ENCODE peak calls at places on chromosome 5, in four cellular contexts. K, F, W and P are unnamed samples.

GRCh38 chr5:175895701-175896102 is 24.3 kb downstream of the CPLX2 start:
- DNase-seq in F (no peak), K (no peak), W (no peak), P (no peak)

GRCh38 chr5:56725709-56726108 is 89.6 kb upstream of the MAP3K1 start:
- DNase-seq in F (no peak), K (no peak), W (no peak), P (no peak)

GRCh38 chr5:81924467-81924866 is 47.4 kb upstream of the ATG10 start:
- DNase-seq in K (no peak), W (no peak), F (no peak), P (no peak)

GRCh38 chr5:43658499-43658898 is 55.5 kb downstream of the NNT start:
- DNase-seq in F (no peak), K (no peak), W (no peak), P (no peak)

GRCh38 chr5:32087086-32088082 is 86.7 kb downstream of the GOLPH3 start:
- DNase-seq in W (no peak), K (no peak), F (no peak), P (no peak)

GRCh38 chr5:89399553-89399952 is 516.6 kb upstream of the MEF2C start:
- DNase-seq in K (no peak), W (no peak), F (no peak), P (no peak)

GRCh38 chr5:101390317-101390908 is 487.3 kb upstream of the ST8SIA4 start:
- DNase-seq in F (peak), K (peak), W (peak), P (peak)

GRCh38 chr5:90233496-90233895 is 176.1 kb downstream of the CETN3 start:
- DNase-seq in F (no peak), W (no peak), K (no peak), P (no peak)

GRCh38 chr5:126139086-126139485 is 284.1 kb upstream of the GRAMD2B start:
- DNase-seq in W (no peak), K (no peak), F (no peak), P (no peak)
- TF ChIP-seq ELF4 in W (no peak), K (no peak), F (no peak), P (no peak)

DNA sequence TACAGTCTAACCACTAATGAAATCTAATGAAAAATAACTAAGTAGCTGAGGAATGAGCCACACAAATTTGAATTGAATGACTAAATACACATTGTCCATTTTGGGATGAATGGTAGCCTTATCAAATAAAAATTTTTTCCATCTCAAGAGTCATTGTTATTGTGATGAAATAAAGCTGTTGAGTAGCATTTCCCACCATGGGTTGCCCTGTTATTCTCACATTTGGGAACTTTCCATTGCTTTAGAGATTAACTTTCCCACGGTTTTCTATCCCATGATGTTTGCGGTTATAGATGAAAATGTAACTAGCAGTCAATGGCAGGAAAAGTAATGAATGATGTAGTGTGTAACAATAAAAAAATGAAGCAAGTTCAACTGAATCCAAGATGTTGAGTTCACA is 59.9 kb upstream of the PLPP1 start:
- DNase-seq in W (no peak), F (no peak), K (no peak), P (no peak)
- TF ChIP-seq ELF4 in W (no peak), F (no peak), K (no peak), P (no peak)

GRCh38 chr5:115265220-115265619 is 2.5 kb upstream of the PGGT1B start:
- DNase-seq in W (no peak), K (no peak), F (no peak), P (no peak)

GRCh38 chr5:115264786-115265185 is 2.1 kb upstream of the PGGT1B start:
- DNase-seq in F (no peak), K (no peak), W (no peak), P (no peak)

GRCh38 chr5:115260248-115260647 is 2.4 kb downstream of the PGGT1B start:
- DNase-seq in F (no peak), W (no peak), K (no peak), P (no peak)

GRCh38 chr5:115262066-115262404 is 642 bp downstream of the PGGT1B start:
- DNase-seq in K (no peak), F (peak), W (peak), P (peak)

DNA sequence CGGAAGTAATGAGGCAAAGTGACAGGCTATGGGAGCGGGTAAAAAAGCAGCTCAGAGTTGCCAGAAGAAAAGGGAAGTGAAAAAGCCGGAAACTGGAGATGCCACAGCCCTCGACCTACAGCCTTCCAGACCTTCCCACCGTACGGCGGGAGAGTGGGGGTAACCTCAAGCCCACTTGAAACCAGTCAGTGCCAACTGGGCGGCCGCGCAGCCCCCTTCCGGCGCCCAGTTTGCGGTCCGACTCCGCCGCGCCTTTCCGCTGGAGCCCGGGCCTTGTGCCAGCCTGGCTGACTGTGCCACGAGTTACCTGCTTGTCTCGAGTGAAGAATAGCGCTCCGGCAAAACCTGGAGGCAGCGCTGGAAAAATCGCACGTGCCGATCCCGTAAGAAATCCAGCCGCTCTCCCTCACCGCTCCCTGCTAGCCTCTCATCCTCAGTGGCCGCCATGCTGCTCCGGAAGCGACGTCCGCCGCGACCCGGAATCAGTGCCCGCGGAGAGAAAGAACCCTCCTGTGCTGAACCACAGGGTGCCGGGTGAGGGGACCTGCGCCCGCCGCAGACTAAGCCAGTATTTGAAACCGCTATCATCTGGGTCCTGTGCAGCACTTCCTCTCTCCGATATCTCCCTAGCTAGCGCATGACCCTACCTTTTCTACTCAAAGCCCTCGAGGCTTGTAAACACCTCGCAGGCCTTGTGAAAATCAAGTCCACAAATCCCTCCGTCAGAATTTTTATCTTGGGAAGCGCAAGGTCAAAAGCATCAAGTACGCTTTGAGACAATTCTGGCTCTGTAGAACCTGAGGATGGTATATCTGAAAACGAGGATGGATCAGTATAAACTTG is at the start of gene PGGT1B:
- DNase-seq in K (peak), W (peak), F (peak), P (peak)
- TF ChIP-seq ELF4 in K (no peak), W (no peak), F (no peak), P (peak)

GRCh38 chr5:122942164-122942914 is 94.2 kb downstream of the PPIC start:
- DNase-seq in F (no peak), K (no peak), W (peak), P (no peak)
- TF ChIP-seq ELF4 in F (no peak), K (no peak), W (peak), P (no peak)

DNA sequence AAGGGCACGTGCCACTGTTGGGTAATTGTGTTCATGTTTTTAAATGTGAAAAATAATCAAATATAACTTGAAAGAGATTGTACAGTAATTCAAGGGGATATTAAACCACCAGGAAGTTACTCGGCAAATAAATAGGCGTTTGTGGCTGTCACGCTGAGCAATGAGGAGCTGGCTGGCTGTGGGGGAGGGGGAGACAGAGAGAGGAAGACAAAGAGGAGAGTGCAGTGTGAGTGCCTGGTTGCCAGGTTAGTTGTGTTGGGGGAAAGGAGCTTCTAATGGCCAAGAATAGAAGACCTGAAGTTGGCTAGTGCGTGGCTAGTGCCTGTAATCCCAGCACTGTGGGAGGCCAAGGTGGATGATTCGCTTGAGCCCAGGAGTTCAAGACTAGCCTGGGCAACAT is 131.6 kb upstream of the GABRP start:
- DNase-seq in W (no peak), F (no peak), K (no peak), P (no peak)
- TF ChIP-seq ELF4 in W (no peak), F (no peak), K (no peak), P (no peak)